ENCODE peak calls at places on chromosomes 2 and 18, in six cellular contexts. X is DMS153; N is hypothalamus; E is activated CD8-positive, alpha-beta memory T cell treated with anti-CD3 and anti-CD28 coated beads, Interleukin-2, amount 50 U/mL, for 4 hours; P is HuH-7.5; S is neuronal stem cell. I is an unnamed sample.

GRCh38 chr18:73824684-73825083 is 322.9 kb downstream of the FBXO15 start:
- DNase-seq in X (no peak), N (no peak), E (no peak), P (no peak), S (no peak), I (no peak)

GRCh38 chr18:49486617-49486958 is 446 bp downstream of the C18orf32 start:
- DNase-seq in X (no peak), N (no peak), E (no peak), P (no peak), S (no peak), I (peak)

GRCh38 chr18:75638223-75638596 is 210.7 kb upstream of the SMIM21 start:
- DNase-seq in X (no peak), N (no peak), E (no peak), P (no peak), S (no peak), I (no peak)

GRCh38 chr2:109204412-109204811 is 75.4 kb downstream of the SH3RF3 start:
- DNase-seq in X (no peak), N (no peak), E (no peak), P (no peak), S (no peak), I (no peak)

GRCh38 chr2:58045580-58046334 is 849 bp upstream of the VRK2 start:
- DNase-seq in X (no peak), N (no peak), E (no peak), P (no peak), S (no peak), I (no peak)

GRCh38 chr18:32208012-32208411 is 18.2 kb downstream of the MEP1B start:
- DNase-seq in X (no peak), N (no peak), E (no peak), P (no peak), S (no peak), I (no peak)

GRCh38 chr2:84938194-84938879 is 32.6 kb upstream of the KCMF1 start:
- DNase-seq in X (no peak), N (no peak), E (peak), P (no peak), S (no peak), I (no peak)

GRCh38 chr2:232432598-232433184 is 23.3 kb upstream of the ALPI start:
- DNase-seq in X (peak), N (no peak), E (no peak), P (no peak), S (no peak), I (no peak)

GRCh38 chr2:228224410-228224809 is 42.9 kb upstream of the SPHKAP start:
- DNase-seq in X (no peak), N (no peak), E (no peak), P (no peak), S (no peak), I (no peak)

GRCh38 chr2:36675579-36675978 is 20.9 kb upstream of the VIT start:
- DNase-seq in X (no peak), N (no peak), E (no peak), P (no peak), S (no peak), I (no peak)

GRCh38 chr18:36527740-36528455 is 230.4 kb downstream of the FHOD3 start:
- DNase-seq in X (no peak), N (no peak), E (no peak), P (peak), S (no peak), I (no peak)

GRCh38 chr2:36695746-36696415 is 626 bp upstream of the VIT start:
- DNase-seq in X (no peak), N (no peak), E (no peak), P (no peak), S (no peak), I (no peak)

GRCh38 chr18:41162781-41163180 is 792.3 kb upstream of the PIK3C3 start:
- DNase-seq in X (no peak), N (no peak), E (no peak), P (no peak), S (no peak), I (no peak)

GRCh38 chr2:152098798-152099654 is at the start of gene CACNB4:
- DNase-seq in X (no peak), N (no peak), E (no peak), P (peak), S (peak), I (no peak)

GRCh38 chr18:47871288-47871687 is 59.2 kb downstream of the SMAD2 start:
- DNase-seq in X (no peak), N (no peak), E (no peak), P (no peak), S (no peak), I (no peak)

GRCh38 chr18:28204154-28204553 is 27.2 kb upstream of the CDH2 start:
- DNase-seq in X (no peak), N (no peak), E (no peak), P (no peak), S (no peak), I (no peak)

GRCh38 chr2:191574232-191574631 is 103.7 kb upstream of the NABP1 start:
- DNase-seq in X (no peak), N (no peak), E (no peak), P (no peak), S (no peak), I (no peak)

GRCh38 chr2:225282858-225283693 is 116.4 kb upstream of the NYAP2 start:
- DNase-seq in X (peak), N (no peak), E (no peak), P (peak), S (peak), I (no peak)

GRCh38 chr2:61562615-61563014 is 24.5 kb upstream of the XPO1 start:
- DNase-seq in X (no peak), N (no peak), E (no peak), P (no peak), S (no peak), I (no peak)

GRCh38 chr2:112712903-112713584 is 7.8 kb upstream of the NT5DC4 start:
- DNase-seq in X (no peak), N (no peak), E (no peak), P (no peak), S (no peak), I (no peak)

GRCh38 chr2:25380586-25381360 is 39.0 kb upstream of the DNMT3A start:
- DNase-seq in X (no peak), N (no peak), E (no peak), P (no peak), S (no peak), I (no peak)

GRCh38 chr2:189657867-189658266 is 3.4 kb upstream of the ASNSD1 start:
- DNase-seq in X (no peak), N (no peak), E (no peak), P (no peak), S (no peak), I (no peak)

GRCh38 chr2:127575185-127575765 is 39.8 kb downstream of the MYO7B start:
- DNase-seq in X (no peak), N (no peak), E (no peak), P (no peak), S (no peak), I (no peak)

GRCh38 chr2:73339171-73339678 is 45.9 kb upstream of the EGR4 start:
- DNase-seq in X (no peak), N (no peak), E (no peak), P (no peak), S (no peak), I (no peak)

GRCh38 chr2:128746356-128746755 is 427.7 kb upstream of the HS6ST1 start:
- DNase-seq in X (no peak), N (no peak), E (no peak), P (no peak), S (no peak), I (no peak)

GRCh38 chr2:88517759-88518201 is 65.3 kb upstream of the FOXI3 start:
- DNase-seq in X (no peak), N (no peak), E (no peak), P (no peak), S (peak), I (no peak)

GRCh38 chr2:238137885-238138284 is 583 bp upstream of the KLHL30 start:
- DNase-seq in X (no peak), N (no peak), E (no peak), P (no peak), S (no peak), I (no peak)

GRCh38 chr2:8616084-8616419 is 65.8 kb upstream of the ID2 start:
- DNase-seq in X (no peak), N (no peak), E (peak), P (no peak), S (no peak), I (no peak)

GRCh38 chr18:74631242-74632087 is 33.8 kb downstream of the ZNF407 start:
- DNase-seq in X (no peak), N (no peak), E (no peak), P (no peak), S (no peak), I (no peak)

GRCh38 chr2:230904856-230905447 is 20.1 kb downstream of the GPR55 start:
- DNase-seq in X (no peak), N (no peak), E (no peak), P (no peak), S (no peak), I (no peak)

GRCh38 chr2:235670974-235671787 is 177.3 kb downstream of the AGAP1 start:
- DNase-seq in X (no peak), N (no peak), E (no peak), P (no peak), S (no peak), I (no peak)

GRCh38 chr2:217993055-217993645 is 9.6 kb downstream of the TNS1 start:
- DNase-seq in X (no peak), N (no peak), E (no peak), P (no peak), S (no peak), I (no peak)